ENCODE peak calls at places on chromosomes 6 and 20, in five cellular contexts. U is HFFc6; V is HCEC 1CT; H is stimulated activated CD4-positive, alpha-beta T cell treated with anti-CD3 and anti-CD28 coated beads, Interleukin-2, amount 100 ng/mL, for 48 hours; R is ACHN. Q is an unnamed sample.

GRCh38 chr20:36865076-36865860 is 10.7 kb upstream of the TLDC2 start:
- DNase-seq in U (no peak), V (no peak), H (no peak), R (no peak), Q (no peak)

GRCh38 chr6:105179244-105180065 is at the start of gene POPDC3:
- DNase-seq in U (peak), V (peak), H (no peak), R (no peak), Q (peak)

GRCh38 chr20:34582911-34583310 is 24.4 kb downstream of the MAP1LC3A start:
- DNase-seq in U (no peak), V (peak), H (no peak), R (no peak), Q (peak)

GRCh38 chr20:36687850-36688249 is 41.9 kb upstream of the SLA2 start:
- DNase-seq in U (no peak), V (no peak), H (no peak), R (no peak), Q (no peak)

GRCh38 chr20:48638546-48638945 is 189.3 kb downstream of the PREX1 start:
- DNase-seq in U (peak), V (peak), H (no peak), R (peak), Q (peak)

GRCh38 chr6:2244261-2245102 is 923 bp downstream of the GMDS start:
- DNase-seq in U (no peak), V (no peak), H (peak), R (peak), Q (no peak)

GRCh38 chr20:1876217-1876921 is 18.8 kb upstream of the SIRPA start:
- DNase-seq in U (no peak), V (no peak), H (no peak), R (no peak), Q (no peak)

GRCh38 chr20:23205656-23206055 is 119.5 kb upstream of the CD93 start:
- DNase-seq in U (no peak), V (no peak), H (no peak), R (peak), Q (peak)

GRCh38 chr6:53679446-53679933 is 13.9 kb upstream of the KLHL31 start:
- DNase-seq in U (peak), V (peak), H (no peak), R (peak), Q (peak)

GRCh38 chr20:53513489-53514298 is 79.9 kb downstream of the ZNF217 start:
- DNase-seq in U (no peak), V (no peak), H (no peak), R (no peak), Q (no peak)

GRCh38 chr6:45845546-45845945 is 170.1 kb downstream of the CLIC5 start:
- DNase-seq in U (peak), V (peak), H (no peak), R (no peak), Q (peak)

GRCh38 chr20:10560681-10561080 is 113.1 kb downstream of the JAG1 start:
- DNase-seq in U (no peak), V (no peak), H (no peak), R (no peak), Q (no peak)

GRCh38 chr20:25233016-25233772 is 14.7 kb upstream of the PYGB start:
- DNase-seq in U (peak), V (peak), H (no peak), R (peak), Q (peak)

GRCh38 chr6:7734707-7735383 is 8.9 kb downstream of the BMP6 start:
- DNase-seq in U (no peak), V (no peak), H (no peak), R (no peak), Q (no peak)

GRCh38 chr6:27161115-27161514 is 86.4 kb upstream of the PRSS16 start:
- DNase-seq in U (no peak), V (no peak), H (no peak), R (no peak), Q (no peak)

GRCh38 chr6:148128014-148128730 is 214.5 kb upstream of the SASH1 start:
- DNase-seq in U (no peak), V (no peak), H (no peak), R (no peak), Q (no peak)

GRCh38 chr6:19394687-19395086 is 442.5 kb upstream of the ID4 start:
- DNase-seq in U (no peak), V (no peak), H (no peak), R (no peak), Q (no peak)

GRCh38 chr6:89081129-89081422 is 525 bp downstream of the PNRC1 start:
- DNase-seq in U (no peak), V (peak), H (no peak), R (no peak), Q (no peak)

GRCh38 chr20:32534661-32535240 is 50.4 kb downstream of the NOL4L start:
- DNase-seq in U (no peak), V (no peak), H (no peak), R (no peak), Q (no peak)

GRCh38 chr20:36173451-36173933 is 19.0 kb downstream of the EPB41L1 start:
- DNase-seq in U (peak), V (no peak), H (no peak), R (no peak), Q (no peak)

GRCh38 chr6:45531999-45532605 is 154.4 kb upstream of the SUPT3H start:
- DNase-seq in U (no peak), V (no peak), H (no peak), R (no peak), Q (no peak)

GRCh38 chr6:146700078-146700686 is 101.4 kb downstream of the ADGB start:
- DNase-seq in U (peak), V (peak), H (peak), R (peak), Q (peak)

GRCh38 chr20:58233881-58234528 is 5.6 kb upstream of the ANKRD60 start:
- DNase-seq in U (no peak), V (no peak), H (peak), R (peak), Q (no peak)

Q was measured in fibroblast of mammary gland.